ENCODE peak calls at places on chromosome 2, in five cellular contexts. One of them, this sample, is unnamed.
A peak's percentile ranks its signal among the peaks of the same experiment; 100 is the strongest.

GRCh38 chr2:160417745-160418397 is 75.7 kb downstream of the RBMS1 start:
- DNase-seq in endodermal cell: no peak
- DNase-seq in tibial artery: no peak
- DNase-seq in hepatocyte: peak; percentile 50
- DNase-seq in lower lobe of right lung: no peak
- DNase-seq in this sample: no peak

GRCh38 chr2:160144278-160144990 is 55.6 kb downstream of the ITGB6 start:
- DNase-seq in lower lobe of right lung: no peak
- DNase-seq in hepatocyte: no peak
- DNase-seq in endodermal cell: no peak
- DNase-seq in tibial artery: no peak
- DNase-seq in this sample: no peak

GRCh38 chr2:71783215-71783614 is 329.9 kb downstream of the DYSF start:
- DNase-seq in tibial artery: no peak
- DNase-seq in hepatocyte: no peak
- DNase-seq in endodermal cell: no peak
- DNase-seq in lower lobe of right lung: no peak
- DNase-seq in this sample: no peak

GRCh38 chr2:205754924-205755321 is 72.6 kb downstream of the NRP2 start:
- DNase-seq in lower lobe of right lung: no peak
- DNase-seq in endodermal cell: no peak
- DNase-seq in tibial artery: no peak
- DNase-seq in hepatocyte: no peak
- DNase-seq in this sample: peak; percentile 39

GRCh38 chr2:218829868-218830451 is 1.6 kb downstream of the PRKAG3 start:
- DNase-seq in tibial artery: no peak
- DNase-seq in lower lobe of right lung: peak; percentile 27
- DNase-seq in hepatocyte: no peak
- DNase-seq in endodermal cell: no peak
- DNase-seq in this sample: no peak

GRCh38 chr2:215499330-215499729 is 63.5 kb upstream of the FN1 start:
- DNase-seq in tibial artery: no peak
- DNase-seq in hepatocyte: no peak
- DNase-seq in lower lobe of right lung: no peak
- DNase-seq in endodermal cell: no peak
- DNase-seq in this sample: no peak

GRCh38 chr2:85743304-85743978 is 10.3 kb upstream of the ATOH8 start:
- DNase-seq in tibial artery: no peak
- DNase-seq in lower lobe of right lung: no peak
- DNase-seq in endodermal cell: no peak
- DNase-seq in hepatocyte: peak; percentile 45
- DNase-seq in this sample: no peak

GRCh38 chr2:173831312-173832229 is 133.6 kb downstream of the SP3 start:
- DNase-seq in hepatocyte: peak; percentile 56
- DNase-seq in endodermal cell: no peak
- DNase-seq in tibial artery: peak; percentile 59
- DNase-seq in lower lobe of right lung: peak; percentile 46
- DNase-seq in this sample: peak; percentile 17

GRCh38 chr2:1775511-1776035 is 31.3 kb upstream of the PXDN start:
- DNase-seq in hepatocyte: no peak
- DNase-seq in endodermal cell: no peak
- DNase-seq in lower lobe of right lung: peak; percentile 1
- DNase-seq in tibial artery: no peak
- DNase-seq in this sample: no peak

GRCh38 chr2:135870571-135870970 is 5.7 kb downstream of the MCM6 start:
- DNase-seq in endodermal cell: no peak
- DNase-seq in hepatocyte: no peak
- DNase-seq in tibial artery: no peak
- DNase-seq in lower lobe of right lung: no peak
- DNase-seq in this sample: no peak

GRCh38 chr2:24707141-24707540 is 86.0 kb downstream of the PTRHD1 start:
- DNase-seq in lower lobe of right lung: no peak
- DNase-seq in endodermal cell: no peak
- DNase-seq in hepatocyte: no peak
- DNase-seq in tibial artery: no peak
- DNase-seq in this sample: no peak

GRCh38 chr2:159096896-159097295 is 128.5 kb downstream of the TANC1 start:
- DNase-seq in endodermal cell: no peak
- DNase-seq in hepatocyte: no peak
- DNase-seq in tibial artery: no peak
- DNase-seq in lower lobe of right lung: no peak
- DNase-seq in this sample: no peak

GRCh38 chr2:235270951-235271350 is 222.9 kb upstream of the AGAP1 start:
- DNase-seq in lower lobe of right lung: no peak
- DNase-seq in endodermal cell: no peak
- DNase-seq in hepatocyte: no peak
- DNase-seq in tibial artery: no peak
- DNase-seq in this sample: no peak

GRCh38 chr2:9813312-9814128 is 29.8 kb upstream of the TAF1B start:
- DNase-seq in endodermal cell: peak; percentile 95
- DNase-seq in hepatocyte: peak; percentile 84
- DNase-seq in tibial artery: peak; percentile 53
- DNase-seq in lower lobe of right lung: peak; percentile 77
- DNase-seq in this sample: peak; percentile 74

GRCh38 chr2:56681659-56682396 is 498.0 kb downstream of the CCDC85A start:
- DNase-seq in hepatocyte: no peak
- DNase-seq in tibial artery: no peak
- DNase-seq in lower lobe of right lung: no peak
- DNase-seq in endodermal cell: no peak
- DNase-seq in this sample: no peak

GRCh38 chr2:112622528-112622849 is 23.2 kb upstream of the SLC20A1 start:
- DNase-seq in endodermal cell: no peak
- DNase-seq in tibial artery: peak; percentile 24
- DNase-seq in hepatocyte: peak; percentile 40
- DNase-seq in lower lobe of right lung: no peak
- DNase-seq in this sample: no peak

GRCh38 chr2:75311521-75311920 is 112.2 kb upstream of the TACR1 start:
- DNase-seq in lower lobe of right lung: no peak
- DNase-seq in tibial artery: no peak
- DNase-seq in hepatocyte: no peak
- DNase-seq in endodermal cell: no peak
- DNase-seq in this sample: no peak
- TF ChIP-seq CTCF in lower lobe of right lung: no peak
- TF ChIP-seq CTCF in tibial artery: no peak
- TF ChIP-seq CTCF in hepatocyte: no peak
- TF ChIP-seq CTCF in endodermal cell: no peak
- TF ChIP-seq CTCF in this sample: no peak

GRCh38 chr2:45267062-45267702 is 257.9 kb upstream of the SIX2 start:
- DNase-seq in endodermal cell: peak; percentile 40
- DNase-seq in lower lobe of right lung: no peak
- DNase-seq in tibial artery: no peak
- DNase-seq in hepatocyte: peak; percentile 34
- DNase-seq in this sample: no peak
- H3K27me3 ChIP-seq in endodermal cell: peaks cover 7% of the 10 kb centered on the region
- H3K27me3 ChIP-seq in lower lobe of right lung: no peaks in the 10 kb centered on the region
- H3K27me3 ChIP-seq in tibial artery: no peaks in the 10 kb centered on the region
- H3K27me3 ChIP-seq in hepatocyte: peaks cover 19% of the 10 kb centered on the region
- H3K27me3 ChIP-seq in this sample: peaks cover 11% of the 10 kb centered on the region

DNA sequence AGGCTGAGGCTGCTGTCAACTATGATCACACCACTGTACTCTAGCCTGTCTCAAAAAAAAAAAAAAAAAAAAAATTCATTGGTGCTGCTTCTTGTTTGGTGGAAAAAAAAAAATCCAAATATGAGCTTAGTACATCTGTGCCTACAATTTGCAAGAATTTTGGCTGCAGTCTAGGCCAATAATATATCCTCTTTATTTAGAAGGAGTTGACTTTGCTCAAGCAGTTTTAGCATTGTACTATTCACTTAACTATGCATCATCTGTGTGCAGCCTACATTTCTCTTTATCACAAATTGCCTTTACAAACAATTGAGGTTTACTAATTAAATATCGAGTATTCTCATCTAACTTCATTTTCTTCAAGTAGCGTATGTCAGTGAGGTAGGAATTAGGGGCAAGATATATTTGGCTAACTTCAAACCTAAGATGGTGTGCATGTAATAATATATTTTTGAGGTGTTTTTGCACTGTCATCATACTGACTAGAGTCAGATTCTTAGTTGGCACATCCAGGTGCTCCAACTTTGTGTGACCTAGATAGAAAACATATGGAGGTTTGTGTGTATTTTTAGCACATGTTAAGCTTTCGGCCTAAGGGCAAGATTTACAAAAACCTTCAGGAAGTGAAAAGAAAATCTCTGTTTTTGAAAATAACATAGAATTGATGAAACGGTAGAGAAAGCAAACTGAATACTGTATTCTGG is 51.8 kb downstream of the PMS1 start:
- DNase-seq in hepatocyte: no peak
- DNase-seq in tibial artery: no peak
- DNase-seq in lower lobe of right lung: no peak
- DNase-seq in endodermal cell: no peak
- DNase-seq in this sample: no peak
- H3K4me3 ChIP-seq in hepatocyte: no peak overlapping the region
- H3K4me3 ChIP-seq in tibial artery: no peak overlapping the region
- H3K4me3 ChIP-seq in lower lobe of right lung: no peak overlapping the region
- H3K4me3 ChIP-seq in endodermal cell: no peak overlapping the region
- H3K4me3 ChIP-seq in this sample: no peak overlapping the region

GRCh38 chr2:37579314-37579713 is 92.1 kb downstream of the CDC42EP3 start:
- DNase-seq in endodermal cell: no peak
- DNase-seq in tibial artery: no peak
- DNase-seq in hepatocyte: no peak
- DNase-seq in lower lobe of right lung: no peak
- DNase-seq in this sample: no peak

GRCh38 chr2:37573818-37574388 is 97.5 kb downstream of the CDC42EP3 start:
- DNase-seq in endodermal cell: no peak
- DNase-seq in lower lobe of right lung: no peak
- DNase-seq in hepatocyte: no peak
- DNase-seq in tibial artery: no peak
- DNase-seq in this sample: no peak

GRCh38 chr2:37576831-37577230 is 94.6 kb downstream of the CDC42EP3 start:
- DNase-seq in tibial artery: no peak
- DNase-seq in lower lobe of right lung: no peak
- DNase-seq in endodermal cell: no peak
- DNase-seq in hepatocyte: no peak
- DNase-seq in this sample: no peak

GRCh38 chr2:37573406-37573805 is 98.0 kb downstream of the CDC42EP3 start:
- DNase-seq in lower lobe of right lung: no peak
- DNase-seq in tibial artery: no peak
- DNase-seq in hepatocyte: no peak
- DNase-seq in endodermal cell: no peak
- DNase-seq in this sample: no peak

GRCh38 chr2:37575780-37576179 is 95.7 kb downstream of the CDC42EP3 start:
- DNase-seq in hepatocyte: no peak
- DNase-seq in endodermal cell: no peak
- DNase-seq in tibial artery: no peak
- DNase-seq in lower lobe of right lung: no peak
- DNase-seq in this sample: no peak
- TF ChIP-seq CTCF in hepatocyte: no peak
- TF ChIP-seq CTCF in endodermal cell: peak; percentile 50
- TF ChIP-seq CTCF in tibial artery: no peak
- TF ChIP-seq CTCF in lower lobe of right lung: no peak
- TF ChIP-seq CTCF in this sample: no peak

GRCh38 chr2:109646961-109647360 is 32.8 kb downstream of the SOWAHC start:
- DNase-seq in endodermal cell: no peak
- DNase-seq in tibial artery: no peak
- DNase-seq in lower lobe of right lung: no peak
- DNase-seq in hepatocyte: no peak
- DNase-seq in this sample: no peak
- H3K27me3 ChIP-seq in endodermal cell: no peaks in the 10 kb centered on the region
- H3K27me3 ChIP-seq in tibial artery: no peaks in the 10 kb centered on the region
- H3K27me3 ChIP-seq in lower lobe of right lung: no peaks in the 10 kb centered on the region
- H3K27me3 ChIP-seq in hepatocyte: no peaks in the 10 kb centered on the region
- H3K27me3 ChIP-seq in this sample: no peaks in the 10 kb centered on the region

GRCh38 chr2:196463706-196464105 is 175.8 kb upstream of the CCDC150 start:
- DNase-seq in hepatocyte: no peak
- DNase-seq in endodermal cell: no peak
- DNase-seq in lower lobe of right lung: no peak
- DNase-seq in tibial artery: no peak
- DNase-seq in this sample: no peak

GRCh38 chr2:196464311-196464710 is 175.2 kb upstream of the CCDC150 start:
- DNase-seq in endodermal cell: no peak
- DNase-seq in lower lobe of right lung: no peak
- DNase-seq in tibial artery: no peak
- DNase-seq in hepatocyte: no peak
- DNase-seq in this sample: no peak

GRCh38 chr2:196453613-196454047 is 185.9 kb upstream of the CCDC150 start:
- DNase-seq in tibial artery: no peak
- DNase-seq in endodermal cell: peak; percentile 78
- DNase-seq in hepatocyte: peak; percentile 59
- DNase-seq in lower lobe of right lung: no peak
- DNase-seq in this sample: peak; percentile 31

GRCh38 chr2:196454492-196454891 is 185.0 kb upstream of the CCDC150 start:
- DNase-seq in lower lobe of right lung: no peak
- DNase-seq in tibial artery: no peak
- DNase-seq in endodermal cell: no peak
- DNase-seq in hepatocyte: no peak
- DNase-seq in this sample: no peak

DNA sequence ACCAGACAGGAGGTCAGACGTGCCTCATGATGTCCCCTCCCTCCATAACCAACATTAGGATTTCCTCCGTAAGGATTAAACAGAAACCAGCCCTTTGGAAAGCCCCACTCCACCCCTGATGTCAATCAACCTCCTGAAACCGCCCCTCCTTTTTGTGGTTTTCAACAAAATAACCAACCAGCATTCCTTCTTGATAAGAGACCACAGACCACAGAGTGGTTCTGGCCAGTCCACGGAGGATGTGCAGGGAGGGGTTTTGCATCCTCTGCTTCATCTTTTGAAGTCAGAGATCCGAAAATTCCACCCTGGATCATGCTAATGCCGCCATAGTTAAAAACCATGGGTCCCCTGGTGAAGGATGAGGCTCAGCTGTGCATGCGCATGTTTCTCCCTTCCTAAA is 180.0 kb upstream of the CCDC150 start:
- DNase-seq in hepatocyte: no peak
- DNase-seq in lower lobe of right lung: no peak
- DNase-seq in endodermal cell: no peak
- DNase-seq in tibial artery: no peak
- DNase-seq in this sample: no peak
- H3K4me3 ChIP-seq in hepatocyte: no peak overlapping the region
- H3K4me3 ChIP-seq in lower lobe of right lung: no peak overlapping the region
- H3K4me3 ChIP-seq in endodermal cell: no peak overlapping the region
- H3K4me3 ChIP-seq in tibial artery: no peak overlapping the region
- H3K4me3 ChIP-seq in this sample: no peak overlapping the region

GRCh38 chr2:138113871-138114525 is 149.7 kb downstream of the HNMT start:
- DNase-seq in hepatocyte: no peak
- DNase-seq in lower lobe of right lung: no peak
- DNase-seq in tibial artery: no peak
- DNase-seq in endodermal cell: no peak
- DNase-seq in this sample: no peak
- TF ChIP-seq CTCF in hepatocyte: no peak
- TF ChIP-seq CTCF in lower lobe of right lung: no peak
- TF ChIP-seq CTCF in tibial artery: no peak
- TF ChIP-seq CTCF in endodermal cell: no peak
- TF ChIP-seq CTCF in this sample: no peak

GRCh38 chr2:203446780-203447179 is 88.3 kb downstream of the RAPH1 start:
- DNase-seq in tibial artery: no peak
- DNase-seq in endodermal cell: no peak
- DNase-seq in hepatocyte: no peak
- DNase-seq in lower lobe of right lung: no peak
- DNase-seq in this sample: no peak
- H3K27me3 ChIP-seq in tibial artery: no peaks in the 10 kb centered on the region
- H3K27me3 ChIP-seq in endodermal cell: no peaks in the 10 kb centered on the region
- H3K27me3 ChIP-seq in hepatocyte: no peaks in the 10 kb centered on the region
- H3K27me3 ChIP-seq in lower lobe of right lung: no peaks in the 10 kb centered on the region
- H3K27me3 ChIP-seq in this sample: no peaks in the 10 kb centered on the region

This sample was measured in transverse colon.